ENCODE peak calls at places on chromosomes 4 and X, in four cellular contexts. A, H, O and B are unnamed samples.

GRCh38 chrX:9164535-9165425 is 130.9 kb upstream of the FAM9B start:
- DNase-seq in A (no peak), H (no peak), O (no peak), B (no peak)

GRCh38 chrX:103533428-103534216 is 14.3 kb upstream of the RAB40A start:
- DNase-seq in A (peak; percentile 37), H (peak; percentile 88), O (peak; percentile 54), B (peak; percentile 68)

GRCh38 chr4:2250003-2250763 is 8.3 kb upstream of the HAUS3 start:
- DNase-seq in A (no peak), H (peak; percentile 2), O (no peak), B (no peak)

GRCh38 chrX:34874763-34875162 is 67.8 kb upstream of the FAM47B start:
- DNase-seq in A (no peak), H (no peak), O (no peak), B (no peak)

GRCh38 chr4:153420361-153420760 is 45.8 kb upstream of the TMEM131L start:
- DNase-seq in A (no peak), H (no peak), O (no peak), B (no peak)

GRCh38 chrX:143669395-143669794 is 33.5 kb upstream of the SLITRK4 start:
- DNase-seq in A (no peak), H (peak; percentile 8), O (peak; percentile 11), B (peak; percentile 8)

GRCh38 chrX:104987063-104987462 is 233.4 kb downstream of the TEX13A start:
- DNase-seq in A (no peak), H (no peak), O (no peak), B (no peak)

GRCh38 chrX:74452199-74452481 is 30.8 kb downstream of the SLC16A2 start:
- DNase-seq in A (no peak), H (no peak), O (no peak), B (no peak)

GRCh38 chrX:46179748-46180147 is 365.5 kb downstream of the ZNF674 start:
- DNase-seq in A (peak; percentile 36), H (no peak), O (no peak), B (no peak)

GRCh38 chr4:139312552-139313332 is 10.5 kb upstream of the NDUFC1 start:
- DNase-seq in A (no peak), H (no peak), O (no peak), B (no peak)

GRCh38 chrX:20500171-20500865 is 233.6 kb upstream of the RPS6KA3 start:
- DNase-seq in A (no peak), H (no peak), O (peak; percentile 50), B (peak; percentile 11)

GRCh38 chr4:120733968-120734367 is 188.6 kb downstream of the PRDM5 start:
- DNase-seq in A (no peak), H (no peak), O (no peak), B (no peak)

GRCh38 chrX:63963382-63963781 is 178.4 kb upstream of the ARHGEF9 start:
- DNase-seq in A (no peak), H (no peak), O (no peak), B (no peak)

GRCh38 chrX:63961964-63962363 is 176.9 kb upstream of the ARHGEF9 start:
- DNase-seq in A (no peak), H (no peak), O (no peak), B (no peak)

GRCh38 chrX:63958134-63958865 is 173.3 kb upstream of the ARHGEF9 start:
- DNase-seq in A (no peak), H (no peak), O (no peak), B (no peak)

DNA sequence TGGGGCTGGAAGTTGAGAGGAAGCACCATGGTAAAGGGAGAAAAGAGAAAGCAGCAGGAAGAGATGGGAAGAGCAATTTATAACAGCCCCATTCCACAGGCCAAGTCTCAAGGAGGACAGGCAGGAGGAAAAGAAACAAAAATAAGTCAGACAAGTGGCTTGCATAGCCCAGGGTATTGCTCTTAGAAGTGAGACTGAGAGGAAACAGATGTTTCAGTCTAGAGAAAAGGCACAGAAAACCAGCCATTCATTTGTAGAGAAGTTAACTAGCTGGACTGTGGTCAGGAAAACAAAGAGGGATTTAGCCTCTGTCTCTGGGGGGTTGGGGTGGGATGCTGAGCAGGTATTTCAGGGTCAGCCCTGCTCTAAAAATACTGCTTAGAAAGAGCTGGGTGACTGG is 175.0 kb upstream of the ARHGEF9 start:
- DNase-seq in A (no peak), H (no peak), O (no peak), B (peak; percentile 3)
- H3K4me1 ChIP-seq in A (no peaks in the 10 kb centered on the region), H (no peaks in the 10 kb centered on the region), O (no peaks in the 10 kb centered on the region), B (no peaks in the 10 kb centered on the region)

DNA sequence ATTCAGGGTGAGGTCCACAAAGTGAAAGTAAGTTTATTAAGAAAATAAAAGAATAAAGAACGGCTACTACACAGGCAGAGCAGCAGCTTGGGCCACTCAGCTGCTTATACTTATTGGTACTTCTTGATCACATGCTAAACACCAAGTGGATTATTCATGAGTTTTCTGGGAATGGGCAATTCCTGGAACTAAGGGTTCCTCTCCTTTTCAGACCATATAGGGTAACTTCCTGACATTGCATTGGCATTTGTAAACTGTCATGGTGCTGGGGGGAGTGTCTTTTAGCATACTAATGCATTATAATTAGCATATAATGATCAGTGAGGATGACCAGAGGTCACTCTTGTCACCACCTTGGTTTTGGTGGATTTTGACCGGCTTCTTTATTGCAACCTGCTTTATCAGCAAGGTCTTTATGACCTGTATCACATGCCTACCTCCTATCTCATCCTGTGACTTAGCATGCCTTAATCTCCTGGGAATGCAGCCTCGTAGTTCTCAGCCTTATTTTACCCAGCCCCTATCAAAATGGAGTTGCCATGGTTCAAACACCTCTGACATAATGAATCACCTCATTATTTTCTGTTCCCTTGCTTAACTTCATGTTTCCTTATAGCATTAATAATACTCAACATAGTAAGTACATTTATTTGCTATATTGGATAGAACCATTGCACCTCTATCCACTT is 476.4 kb downstream of the DTHD1 start:
- DNase-seq in A (no peak), H (peak; percentile 47), O (no peak), B (peak; percentile 35)
- TF ChIP-seq EZH2phosphoT487 in A (no peak), H (no peak), O (no peak), B (no peak)

DNA sequence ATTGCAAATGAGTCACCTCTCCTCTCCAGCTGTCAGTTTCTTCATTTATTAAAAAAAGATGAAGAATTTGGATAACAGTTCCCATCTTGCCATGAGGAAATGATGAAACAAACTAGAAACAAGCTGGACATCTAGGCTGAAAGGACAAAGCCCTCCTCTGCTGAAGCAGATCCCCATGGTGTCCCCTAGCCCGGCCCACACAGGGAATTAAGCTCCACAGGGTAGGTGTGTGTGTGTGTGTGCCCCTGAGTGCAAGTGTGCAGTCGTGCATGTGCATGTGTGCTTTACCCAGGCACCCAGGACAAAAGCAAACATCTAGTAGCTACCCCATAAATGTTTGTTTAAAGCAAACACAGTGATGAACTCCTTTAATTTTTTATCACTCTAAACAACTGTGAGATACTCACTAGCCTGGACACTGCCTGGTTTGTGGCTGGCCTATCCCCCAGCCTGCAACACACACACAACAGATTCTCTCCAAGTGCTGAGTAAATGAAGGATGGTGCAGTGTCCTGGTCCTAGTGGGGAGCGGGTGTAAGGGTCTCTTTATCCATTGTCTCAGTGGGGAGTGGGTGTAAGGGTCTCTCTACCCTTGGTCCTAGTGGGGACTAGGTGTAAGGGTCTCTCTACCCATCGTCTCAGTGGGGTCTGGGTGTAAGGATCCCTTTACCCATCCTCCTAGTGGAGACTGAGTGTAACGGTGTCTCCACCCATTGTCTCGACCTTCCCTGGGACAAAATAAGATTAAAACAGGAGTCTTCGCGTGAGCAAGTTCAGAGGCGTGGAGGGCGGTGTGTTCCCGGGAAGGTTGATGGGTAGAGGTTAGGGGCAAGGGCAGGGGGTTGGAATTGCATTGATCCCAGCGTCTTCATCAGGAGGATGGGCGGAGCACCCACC is 688 bp upstream of the EVC start:
- DNase-seq in A (no peak), H (peak; percentile 21), O (peak; percentile 36), B (peak; percentile 59)
- TF ChIP-seq CTCF in A (no peak), H (peak; percentile 28), O (peak; percentile 60), B (peak; percentile 53)

DNA sequence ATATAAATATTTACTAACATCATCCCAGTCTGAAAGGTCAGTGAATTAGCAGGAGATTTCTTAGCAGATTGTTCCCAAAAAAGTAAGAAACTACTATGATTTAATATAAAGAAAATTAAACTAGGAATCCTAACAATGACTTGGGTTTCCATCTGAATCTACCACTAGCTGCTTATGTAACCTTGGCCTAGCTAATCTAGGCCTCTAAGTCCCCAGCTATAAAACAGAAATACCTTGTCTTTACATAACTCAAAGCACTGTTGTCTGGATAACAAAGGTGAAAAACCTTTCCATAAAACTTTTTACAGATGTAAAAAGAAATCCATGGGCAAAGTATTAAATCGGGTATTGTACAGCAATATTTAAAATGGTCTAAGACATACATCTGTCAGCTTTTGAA is 3.0 kb downstream of the FBXL5 start:
- DNase-seq in A (no peak), H (no peak), O (no peak), B (no peak)
- H3K4me1 ChIP-seq in A (peaks cover 26% of the 10 kb centered on the region), H (peaks cover 36% of the 10 kb centered on the region), O (peaks cover 34% of the 10 kb centered on the region), B (peaks cover 18% of the 10 kb centered on the region)

GRCh38 chr4:4247711-4248035 is 350 bp downstream of the TMEM128 start:
- DNase-seq in A (no peak), H (no peak), O (peak; percentile 23), B (no peak)

GRCh38 chr4:4249876-4250275 is 1.9 kb upstream of the TMEM128 start:
- DNase-seq in A (no peak), H (no peak), O (no peak), B (no peak)

GRCh38 chr4:4248036-4248884 is at the start of gene TMEM128:
- DNase-seq in A (peak; percentile 92), H (peak; percentile 96), O (peak; percentile 95), B (peak; percentile 97)

GRCh38 chr4:4245172-4245571 is 2.9 kb downstream of the TMEM128 start:
- DNase-seq in A (no peak), H (no peak), O (no peak), B (no peak)

GRCh38 chr4:4248885-4249203 is 821 bp upstream of the TMEM128 start:
- DNase-seq in A (no peak), H (no peak), O (no peak), B (no peak)
- TF ChIP-seq EZH2phosphoT487 in A (no peak), H (no peak), O (no peak), B (no peak)

GRCh38 chr4:8019396-8020365 is 80.0 kb upstream of the AFAP1 start:
- DNase-seq in A (no peak), H (peak; percentile 65), O (no peak), B (no peak)

GRCh38 chr4:8016527-8016926 is 76.9 kb upstream of the AFAP1 start:
- DNase-seq in A (no peak), H (no peak), O (no peak), B (no peak)

GRCh38 chr4:8013976-8014726 is 74.5 kb upstream of the AFAP1 start:
- DNase-seq in A (no peak), H (no peak), O (no peak), B (no peak)

GRCh38 chr4:8012517-8012916 is 72.9 kb upstream of the AFAP1 start:
- DNase-seq in A (no peak), H (no peak), O (no peak), B (no peak)

GRCh38 chr4:8015512-8015911 is 75.9 kb upstream of the AFAP1 start:
- DNase-seq in A (no peak), H (no peak), O (no peak), B (peak; percentile 37)
- TF ChIP-seq CTCF in A (peak; percentile 14), H (peak; percentile 40), O (peak; percentile 43), B (peak; percentile 61)